ENCODE peak calls at places on chromosome X, in five cellular contexts. C is activated CD4-positive, CD25-positive, alpha-beta regulatory T cell; A is activated effector memory CD4-positive, alpha-beta T cell treated with Interleukin-2 at 50 U/mL for 16 hours; S is Right ventricle myocardium inferior; M is stimulated activated CD4-positive, alpha-beta T cell treated with anti-CD3 and anti-CD28 coated beads, TNF-alpha, amount 100 ng/mL, for 24 hours. T is an unnamed sample.

GRCh38 chrX:106670631-106671030 is 55.9 kb upstream of the RNF128 start:
- DNase-seq in C (no peak), A (no peak), S (no peak), M (no peak), T (no peak)

GRCh38 chrX:15674514-15674898 is 9.9 kb upstream of the CLTRN start:
- DNase-seq in C (peak), A (no peak), S (peak), M (peak), T (no peak)

GRCh38 chrX:118973389-118974087 is 880 bp upstream of the LONRF3 start:
- DNase-seq in C (no peak), A (no peak), S (peak), M (no peak), T (no peak)

GRCh38 chrX:56233682-56234081 is 1.5 kb downstream of the KLF8 start:
- DNase-seq in C (no peak), A (no peak), S (peak), M (no peak), T (no peak)

GRCh38 chrX:133838761-133839676 is 146.4 kb downstream of the GPC3 start:
- DNase-seq in C (no peak), A (no peak), S (no peak), M (peak), T (no peak)

GRCh38 chrX:45710081-45710801 is 509.6 kb upstream of the DIPK2B start:
- DNase-seq in C (no peak), A (no peak), S (no peak), M (peak), T (no peak)

GRCh38 chrX:107678957-107679740 is 50.8 kb downstream of the PRPS1 start:
- DNase-seq in C (peak), A (peak), S (peak), M (no peak), T (no peak)

GRCh38 chrX:73876897-73877296 is 313.9 kb downstream of the CHIC1 start:
- DNase-seq in C (no peak), A (no peak), S (no peak), M (no peak), T (no peak)

GRCh38 chrX:121863976-121864375 is 816.6 kb downstream of the GLUD2 start:
- DNase-seq in C (no peak), A (no peak), S (no peak), M (no peak), T (no peak)

GRCh38 chrX:128975716-128976115 is 547.6 kb downstream of the SMARCA1 start:
- DNase-seq in C (no peak), A (no peak), S (no peak), M (no peak), T (no peak)

GRCh38 chrX:57137481-57137880 is 284 bp upstream of the SPIN2A start:
- DNase-seq in C (no peak), A (no peak), S (no peak), M (no peak), T (no peak)

GRCh38 chrX:134908235-134908834 is 82.5 kb upstream of the SMIM10 start:
- DNase-seq in C (no peak), A (no peak), S (no peak), M (no peak), T (no peak)

GRCh38 chrX:20412871-20413486 is 146.3 kb upstream of the RPS6KA3 start:
- DNase-seq in C (peak), A (peak), S (peak), M (peak), T (no peak)

GRCh38 chrX:118271770-118272169 is 74.1 kb upstream of the WDR44 start:
- DNase-seq in C (no peak), A (no peak), S (no peak), M (no peak), T (no peak)

GRCh38 chrX:68443155-68443868 is 10.0 kb upstream of the OPHN1 start:
- DNase-seq in C (no peak), A (peak), S (no peak), M (no peak), T (no peak)

GRCh38 chrX:71532078-71532752 is 689 bp upstream of the OGT start:
- DNase-seq in C (peak), A (peak), S (no peak), M (no peak), T (no peak)

GRCh38 chrX:2689773-2690666 is 1.1 kb upstream of the CD99 start:
- DNase-seq in C (no peak), A (no peak), S (no peak), M (no peak), T (no peak)

T was measured in hypothalamus.